ENCODE peak calls at places on chromosomes 3 and 15, in eight cellular contexts. G, S, D, T, K, C, I and E are unnamed samples.

GRCh38 chr3:151012753-151013152 is 40.2 kb upstream of the CLRN1 start:
- DNase-seq in S (no peak), K (no peak), I (no peak), G (no peak), D (no peak), T (no peak), C (no peak), E (peak)

GRCh38 chr15:42608767-42609488 is 33.5 kb downstream of the STARD9 start:
- DNase-seq in I (no peak), D (no peak), G (no peak), K (no peak), T (no peak), C (no peak), S (no peak), E (no peak)

GRCh38 chr3:104556372-104557078 is 810.2 kb upstream of the ALCAM start:
- DNase-seq in K (no peak), D (no peak), G (no peak), C (no peak), T (no peak), S (peak), I (no peak), E (peak)

GRCh38 chr3:25257026-25257425 is 171.0 kb upstream of the RARB start:
- DNase-seq in C (no peak), I (no peak), D (no peak), G (no peak), T (no peak), K (no peak), S (no peak), E (no peak)

GRCh38 chr3:108914774-108915641 is 38.7 kb downstream of the GUCA1C start:
- DNase-seq in C (peak), D (peak), K (peak), G (peak), S (peak), I (peak), T (peak), E (peak)

GRCh38 chr3:190048831-190049541 is 71.7 kb downstream of the P3H2 start:
- DNase-seq in T (no peak), I (no peak), C (no peak), G (no peak), S (no peak), K (no peak), D (no peak), E (no peak)

GRCh38 chr3:124784686-124785382 is 54.6 kb downstream of the UMPS start:
- DNase-seq in G (peak), C (no peak), S (no peak), K (no peak), I (no peak), T (no peak), D (no peak), E (no peak)

GRCh38 chr3:182909318-182910040 is 70.9 kb downstream of the DCUN1D1 start:
- DNase-seq in K (no peak), I (no peak), D (no peak), C (no peak), T (no peak), S (peak), G (no peak), E (peak)

GRCh38 chr3:77281721-77282120 is 241.8 kb downstream of the ROBO2 start:
- DNase-seq in G (no peak), K (no peak), I (no peak), D (no peak), C (no peak), S (no peak), T (no peak), E (peak)

GRCh38 chr15:51450001-51450400 is 108.5 kb downstream of the GLDN start:
- DNase-seq in D (no peak), K (no peak), I (no peak), S (no peak), G (no peak), C (no peak), T (no peak), E (peak)

GRCh38 chr3:190926619-190927018 is 64.1 kb upstream of the GMNC start:
- DNase-seq in T (no peak), C (no peak), I (no peak), G (no peak), S (no peak), K (no peak), D (no peak), E (no peak)

GRCh38 chr3:117303446-117303845 is 593.9 kb downstream of the TUSC7 start:
- DNase-seq in K (no peak), I (no peak), C (no peak), T (no peak), G (no peak), D (no peak), S (no peak), E (no peak)

GRCh38 chr15:48868549-48868948 is 9.4 kb upstream of the EID1 start:
- DNase-seq in S (peak), G (no peak), I (no peak), T (no peak), K (no peak), C (no peak), D (no peak), E (no peak)

GRCh38 chr3:15629860-15630597 is 28.5 kb downstream of the BTD start:
- DNase-seq in T (peak), G (peak), D (peak), C (no peak), K (no peak), I (peak), S (peak), E (peak)

GRCh38 chr3:17336291-17336690 is 406.1 kb downstream of the TBC1D5 start:
- DNase-seq in S (no peak), D (no peak), G (no peak), I (no peak), K (no peak), T (no peak), C (no peak), E (no peak)

GRCh38 chr3:67558429-67558828 is 96.0 kb downstream of the SUCLG2 start:
- DNase-seq in T (no peak), I (no peak), D (no peak), K (no peak), S (no peak), G (no peak), C (no peak), E (no peak)

GRCh38 chr15:58103482-58103881 is 34.7 kb upstream of the AQP9 start:
- DNase-seq in C (no peak), T (no peak), D (no peak), I (no peak), S (no peak), G (no peak), K (no peak), E (no peak)

GRCh38 chr3:146469206-146470017 is at the start of gene PLSCR2:
- DNase-seq in T (peak), S (no peak), D (peak), C (peak), I (peak), G (peak), K (peak), E (peak)

GRCh38 chr15:83210619-83211018 is 3.0 kb upstream of the HDGFL3 start:
- DNase-seq in G (no peak), S (no peak), T (peak), C (no peak), K (no peak), I (no peak), D (no peak), E (no peak)

GRCh38 chr3:157201648-157202278 is 41.8 kb upstream of the CCNL1 start:
- DNase-seq in T (peak), S (peak), C (no peak), D (no peak), I (no peak), G (no peak), K (no peak), E (peak)

GRCh38 chr3:131386429-131386926 is 4.9 kb downstream of the NUDT16 start:
- DNase-seq in S (peak), C (no peak), K (peak), T (no peak), G (peak), D (no peak), I (peak), E (peak)